ENCODE peak calls at places on chromosome 2, in eight cellular contexts. L is mammary epithelial cell, I is heart right ventricle, K is right lobe of liver, M is colonic mucosa, T is fibroblast of lung, X is WERI-Rb-1, G is brain microvascular endothelial cell. C is an unnamed sample. For H3K27me3, the result is how much of the 10 kb centered on the place peaks cover.

GRCh38 chr2:38230756-38231155 is 146.3 kb downstream of the ATL2 start:
- DNase-seq in L (no peak), I (no peak), K (no peak), M (no peak), T (no peak), X (no peak), G (no peak), C (no peak)

GRCh38 chr2:20986540-20986939 is 57.3 kb downstream of the APOB start:
- DNase-seq in L (no peak), I (no peak), K (no peak), M (no peak), T (no peak), X (no peak), G (no peak), C (no peak)

GRCh38 chr2:196112408-196113039 is 43.9 kb upstream of the DNAH7 start:
- DNase-seq in L (peak), I (no peak), K (no peak), M (no peak), T (peak), X (no peak), G (peak), C (no peak)

GRCh38 chr2:154032220-154032619 is 160.5 kb downstream of the GALNT13 start:
- DNase-seq in L (no peak), I (no peak), K (no peak), M (no peak), T (no peak), X (no peak), G (no peak), C (no peak)

GRCh38 chr2:193824474-193824873 is 1629.7 kb upstream of the TMEFF2 start:
- DNase-seq in L (peak), I (no peak), K (no peak), M (no peak), T (peak), X (no peak), G (peak), C (no peak)

GRCh38 chr2:160376576-160376975 is 117.0 kb downstream of the RBMS1 start:
- DNase-seq in L (no peak), I (no peak), K (no peak), M (no peak), T (peak), X (no peak), G (peak), C (no peak)

GRCh38 chr2:181784556-181784955 is 104.2 kb upstream of the NEUROD1 start:
- DNase-seq in L (peak), I (no peak), K (no peak), M (no peak), T (peak), X (no peak), G (peak), C (no peak)

GRCh38 chr2:3535794-3536681 is 16.7 kb upstream of the ADI1 start:
- DNase-seq in L (peak), I (peak), K (peak), M (peak), T (peak), X (peak), G (peak), C (peak)

GRCh38 chr2:127355407-127356008 is 32.3 kb downstream of the MAP3K2 start:
- DNase-seq in L (peak), I (no peak), K (no peak), M (no peak), T (no peak), X (peak), G (no peak), C (peak)

GRCh38 chr2:142572749-142573148 is 304.7 kb upstream of the KYNU start:
- DNase-seq in L (no peak), I (no peak), K (no peak), M (no peak), T (no peak), X (no peak), G (no peak), C (no peak)

GRCh38 chr2:73970850-73971471 is 13.7 kb upstream of the TET3 start:
- DNase-seq in L (no peak), I (peak), K (peak), M (peak), T (no peak), X (peak), G (no peak), C (no peak)

GRCh38 chr2:9554841-9555337 is 741 bp downstream of the ADAM17 start:
- DNase-seq in L (peak), I (peak), K (no peak), M (peak), T (peak), X (peak), G (peak), C (peak)

GRCh38 chr2:98296435-98296834 is 49.8 kb upstream of the CNGA3 start:
- DNase-seq in L (no peak), I (no peak), K (no peak), M (no peak), T (no peak), X (no peak), G (no peak), C (no peak)

GRCh38 chr2:235579128-235579527 is 85.3 kb downstream of the AGAP1 start:
- DNase-seq in L (no peak), I (no peak), K (no peak), M (no peak), T (no peak), X (no peak), G (no peak), C (no peak)

GRCh38 chr2:235095569-235095968 is 143.8 kb downstream of the SH3BP4 start:
- DNase-seq in L (no peak), I (no peak), K (no peak), M (no peak), T (peak), X (no peak), G (no peak), C (no peak)

GRCh38 chr2:199160677-199161465 is 296.9 kb downstream of the SATB2 start:
- DNase-seq in L (peak), I (no peak), K (no peak), M (no peak), T (peak), X (no peak), G (peak), C (no peak)

GRCh38 chr2:20120569-20121416 is 69.4 kb upstream of the LAPTM4A start:
- DNase-seq in L (no peak), I (no peak), K (no peak), M (no peak), T (no peak), X (no peak), G (no peak), C (no peak)

GRCh38 chr2:126317797-126318431 is 338.0 kb upstream of the GYPC start:
- DNase-seq in L (no peak), I (no peak), K (no peak), M (no peak), T (no peak), X (no peak), G (peak), C (no peak)

GRCh38 chr2:225177098-225177497 is 134.8 kb upstream of the DOCK10 start:
- DNase-seq in L (peak), I (no peak), K (no peak), M (no peak), T (peak), X (no peak), G (peak), C (no peak)

GRCh38 chr2:73285162-73285739 is 973 bp upstream of the FBXO41 start:
- DNase-seq in L (no peak), I (no peak), K (no peak), M (no peak), T (no peak), X (no peak), G (no peak), C (no peak)

GRCh38 chr2:170009209-170009608 is 168.7 kb upstream of the MYO3B start:
- DNase-seq in L (no peak), I (no peak), K (no peak), M (no peak), T (no peak), X (no peak), G (no peak), C (no peak)

GRCh38 chr2:191255271-191255670 is 10.1 kb downstream of the MYO1B start:
- DNase-seq in L (no peak), I (no peak), K (no peak), M (no peak), T (peak), X (no peak), G (no peak), C (no peak)

GRCh38 chr2:240919161-240919781 is 13.1 kb downstream of the CROCC2 start:
- DNase-seq in L (no peak), I (peak), K (peak), M (no peak), T (no peak), X (peak), G (no peak), C (no peak)

GRCh38 chr2:226909131-226909530 is 73.3 kb downstream of the RHBDD1 start:
- DNase-seq in L (no peak), I (no peak), K (no peak), M (no peak), T (peak), X (no peak), G (no peak), C (no peak)

GRCh38 chr2:88113069-88113468 is 14.8 kb downstream of the FABP1 start:
- DNase-seq in L (no peak), I (no peak), K (no peak), M (no peak), T (no peak), X (no peak), G (no peak), C (no peak)

DNA sequence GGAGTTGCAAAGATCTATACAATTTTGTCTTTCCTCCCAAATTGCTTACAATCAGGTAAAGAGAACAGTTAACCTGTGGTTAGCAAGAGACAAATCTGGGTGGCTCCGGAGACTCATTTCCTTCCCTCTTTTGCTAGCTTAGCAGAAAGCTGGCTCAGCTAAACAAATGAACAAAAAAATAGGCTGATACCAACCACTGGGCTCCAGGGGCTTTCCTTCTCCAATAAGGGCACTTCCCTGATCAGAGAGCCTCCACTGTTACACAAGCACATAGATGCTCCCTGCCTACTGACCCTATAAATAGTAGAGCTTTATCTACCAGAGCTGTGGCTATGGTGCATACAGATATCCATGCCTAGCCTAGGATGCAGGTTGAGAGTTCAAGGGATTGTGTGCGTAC is 90.1 kb upstream of the ARL5A start:
- DNase-seq in L (no peak), I (no peak), K (no peak), M (no peak), T (no peak), X (no peak), G (no peak), C (no peak)
- H3K27me3 ChIP-seq in L (under half), I (under half), K (under half), M (under half), T (under half), X (under half), G (under half), C (under half)

DNA sequence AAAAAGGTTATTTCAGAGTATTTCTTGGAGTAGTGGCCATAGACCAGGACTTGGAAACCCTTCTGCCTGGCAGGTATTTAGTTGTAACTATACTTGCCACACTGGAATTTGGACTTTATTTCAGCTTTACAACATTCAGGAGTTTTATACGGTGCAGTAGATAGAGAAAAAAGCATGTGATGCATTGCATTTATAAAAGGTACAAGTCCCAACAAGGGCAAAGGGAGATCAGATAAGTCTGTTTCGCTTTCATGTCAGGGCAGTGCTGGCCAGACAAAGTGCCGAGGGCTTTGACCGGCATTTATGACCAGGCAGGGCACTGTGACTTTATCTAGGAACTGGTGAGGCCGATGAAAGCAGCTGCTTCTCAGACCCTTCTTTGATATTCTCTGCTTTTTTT is 145.4 kb downstream of the RTN4 start:
- DNase-seq in L (peak), I (no peak), K (peak), M (peak), T (no peak), X (no peak), G (no peak), C (peak)
- H3K4me3 ChIP-seq in L (no peak), I (no peak), K (peak), M (no peak), T (no peak), X (no peak), G (no peak), C (no peak)

DNA sequence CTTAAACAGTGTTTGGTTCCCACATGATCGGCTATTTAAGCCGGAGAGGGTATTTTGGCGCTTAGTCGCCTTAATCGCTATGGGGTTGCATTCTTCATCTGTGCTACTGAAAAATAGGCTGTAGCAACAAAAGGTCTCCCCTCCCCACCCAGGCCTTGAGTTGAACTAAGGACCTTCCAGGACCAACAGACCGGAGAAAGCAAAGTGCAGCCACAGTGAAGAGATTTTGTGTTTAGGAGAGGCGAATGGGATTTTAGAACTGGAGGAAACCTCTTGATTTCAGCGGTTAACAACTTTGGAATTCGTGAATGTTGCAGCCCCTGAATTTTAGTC is 1.4 kb downstream of the ITGA6 start:
- DNase-seq in L (no peak), I (no peak), K (no peak), M (no peak), T (no peak), X (no peak), G (no peak), C (no peak)
- H3K27me3 ChIP-seq in L (under half), I (under half), K (under half), M (under half), T (under half), X (under half), G (under half), C (under half)

GRCh38 chr2:43998263-43998662 is 2.5 kb upstream of the LRPPRC start:
- DNase-seq in L (no peak), I (no peak), K (no peak), M (no peak), T (no peak), X (no peak), G (no peak), C (no peak)

GRCh38 chr2:43989549-43989948 is 6.2 kb downstream of the LRPPRC start:
- DNase-seq in L (no peak), I (no peak), K (no peak), M (no peak), T (no peak), X (no peak), G (no peak), C (no peak)

GRCh38 chr2:43995733-43996533 is at the start of gene LRPPRC:
- DNase-seq in L (peak), I (peak), K (peak), M (peak), T (peak), X (peak), G (peak), C (peak)

DNA sequence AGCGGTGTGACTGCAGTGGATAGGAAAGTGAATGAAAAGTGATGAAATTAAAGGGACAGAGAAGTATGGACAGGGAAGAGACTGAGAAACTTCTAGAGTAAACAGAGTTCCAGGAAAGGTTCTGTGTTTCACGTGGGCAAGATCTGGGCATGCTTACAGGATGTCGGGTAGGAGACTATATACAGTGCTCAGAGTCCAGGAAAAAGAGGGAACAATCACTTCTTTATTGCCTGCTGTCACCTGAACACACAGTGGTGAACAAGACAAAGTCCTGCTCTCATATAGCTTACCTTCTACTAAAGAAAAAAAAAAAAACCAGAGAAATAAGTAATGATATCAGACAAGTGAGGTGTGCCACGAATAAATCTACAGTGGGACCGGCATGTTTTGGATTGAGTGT is 2.4 kb downstream of the LRPPRC start:
- DNase-seq in L (no peak), I (no peak), K (no peak), M (no peak), T (no peak), X (no peak), G (no peak), C (no peak)
- H3K4me3 ChIP-seq in L (no peak), I (no peak), K (no peak), M (no peak), T (no peak), X (no peak), G (no peak), C (no peak)